ENCODE peak calls at places on chromosomes 5 and 9, in six cellular contexts. One of them, this sample, is unnamed.

GRCh38 chr9:84375954-84376353 is 35.4 kb upstream of the SLC28A3 start:
- DNase-seq in AG04449: no peak
- DNase-seq in fibroblast of mammary gland: no peak
- DNase-seq in iris pigment epithelial cell: no peak
- DNase-seq in T-helper 17 cell: no peak
- DNase-seq in NCI-H2081: no peak
- DNase-seq in this sample: no peak

GRCh38 chr5:490116-491094 is 33.8 kb downstream of the SLC9A3 start:
- DNase-seq in AG04449: no peak
- DNase-seq in fibroblast of mammary gland: no peak
- DNase-seq in iris pigment epithelial cell: no peak
- DNase-seq in T-helper 17 cell: no peak
- DNase-seq in NCI-H2081: no peak
- DNase-seq in this sample: no peak

GRCh38 chr5:1521054-1521453 is 2.7 kb downstream of the LPCAT1 start:
- DNase-seq in AG04449: no peak
- DNase-seq in fibroblast of mammary gland: no peak
- DNase-seq in iris pigment epithelial cell: no peak
- DNase-seq in T-helper 17 cell: no peak
- DNase-seq in NCI-H2081: no peak
- DNase-seq in this sample: peak

GRCh38 chr5:127518319-127518621 is 830 bp downstream of the PRRC1 start:
- DNase-seq in AG04449: no peak
- DNase-seq in fibroblast of mammary gland: peak
- DNase-seq in iris pigment epithelial cell: peak
- DNase-seq in T-helper 17 cell: no peak
- DNase-seq in NCI-H2081: no peak
- DNase-seq in this sample: no peak

GRCh38 chr9:69675563-69675962 is 3.4 kb upstream of the APBA1 start:
- DNase-seq in AG04449: no peak
- DNase-seq in fibroblast of mammary gland: no peak
- DNase-seq in iris pigment epithelial cell: no peak
- DNase-seq in T-helper 17 cell: no peak
- DNase-seq in NCI-H2081: no peak
- DNase-seq in this sample: no peak

GRCh38 chr5:6686916-6687409 is 26.3 kb upstream of the TENT4A start:
- DNase-seq in AG04449: no peak
- DNase-seq in fibroblast of mammary gland: peak
- DNase-seq in iris pigment epithelial cell: peak
- DNase-seq in T-helper 17 cell: no peak
- DNase-seq in NCI-H2081: no peak
- DNase-seq in this sample: no peak

GRCh38 chr5:83925321-83925877 is 204.7 kb upstream of the HAPLN1 start:
- DNase-seq in AG04449: peak
- DNase-seq in fibroblast of mammary gland: peak
- DNase-seq in iris pigment epithelial cell: peak
- DNase-seq in T-helper 17 cell: no peak
- DNase-seq in NCI-H2081: no peak
- DNase-seq in this sample: no peak

GRCh38 chr5:81247441-81247972 is 14.4 kb downstream of the CKMT2 start:
- DNase-seq in AG04449: no peak
- DNase-seq in fibroblast of mammary gland: peak
- DNase-seq in iris pigment epithelial cell: peak
- DNase-seq in T-helper 17 cell: no peak
- DNase-seq in NCI-H2081: no peak
- DNase-seq in this sample: no peak

GRCh38 chr9:129864991-129865647 is 29.9 kb downstream of the USP20 start:
- DNase-seq in AG04449: no peak
- DNase-seq in fibroblast of mammary gland: no peak
- DNase-seq in iris pigment epithelial cell: no peak
- DNase-seq in T-helper 17 cell: no peak
- DNase-seq in NCI-H2081: no peak
- DNase-seq in this sample: no peak

GRCh38 chr5:171857537-171857936 is 71.9 kb downstream of the SMIM23 start:
- DNase-seq in AG04449: no peak
- DNase-seq in fibroblast of mammary gland: no peak
- DNase-seq in iris pigment epithelial cell: peak
- DNase-seq in T-helper 17 cell: no peak
- DNase-seq in NCI-H2081: no peak
- DNase-seq in this sample: no peak

GRCh38 chr5:154478224-154478565 is at the start of gene HAND1:
- DNase-seq in AG04449: no peak
- DNase-seq in fibroblast of mammary gland: peak
- DNase-seq in iris pigment epithelial cell: no peak
- DNase-seq in T-helper 17 cell: no peak
- DNase-seq in NCI-H2081: peak
- DNase-seq in this sample: no peak

GRCh38 chr5:123951204-123951977 is 439.4 kb downstream of the CSNK1G3 start:
- DNase-seq in AG04449: peak
- DNase-seq in fibroblast of mammary gland: peak
- DNase-seq in iris pigment epithelial cell: peak
- DNase-seq in T-helper 17 cell: no peak
- DNase-seq in NCI-H2081: no peak
- DNase-seq in this sample: no peak

GRCh38 chr9:135519179-135519971 is 1.9 kb upstream of the LCN1 start:
- DNase-seq in AG04449: no peak
- DNase-seq in fibroblast of mammary gland: no peak
- DNase-seq in iris pigment epithelial cell: no peak
- DNase-seq in T-helper 17 cell: no peak
- DNase-seq in NCI-H2081: no peak
- DNase-seq in this sample: no peak

GRCh38 chr5:96439477-96440184 is 6.6 kb upstream of the PCSK1 start:
- DNase-seq in AG04449: no peak
- DNase-seq in fibroblast of mammary gland: peak
- DNase-seq in iris pigment epithelial cell: no peak
- DNase-seq in T-helper 17 cell: no peak
- DNase-seq in NCI-H2081: no peak
- DNase-seq in this sample: no peak

GRCh38 chr5:170226661-170227060 is 6.1 kb upstream of the C5orf58 start:
- DNase-seq in AG04449: no peak
- DNase-seq in fibroblast of mammary gland: no peak
- DNase-seq in iris pigment epithelial cell: no peak
- DNase-seq in T-helper 17 cell: no peak
- DNase-seq in NCI-H2081: no peak
- DNase-seq in this sample: no peak

GRCh38 chr5:64807505-64807904 is 38.8 kb downstream of the CWC27 start:
- DNase-seq in AG04449: no peak
- DNase-seq in fibroblast of mammary gland: peak
- DNase-seq in iris pigment epithelial cell: peak
- DNase-seq in T-helper 17 cell: no peak
- DNase-seq in NCI-H2081: no peak
- DNase-seq in this sample: no peak